ENCODE peak calls at places on chromosomes 2 and 18, in seven cellular contexts. X is upper lobe of right lung, Q is heart left ventricle, M is right lobe of liver, Z is heart right ventricle, O is PC-3, K is A549. B is an unnamed sample.

GRCh38 chr2:229511524-229511923 is 202.8 kb downstream of the DNER start:
- ATAC-seq in X (no peak), Q (no peak), M (no peak), Z (no peak), O (no peak), K (no peak), B (no peak)

GRCh38 chr18:9869713-9870430 is 15.9 kb upstream of the TXNDC2 start:
- ATAC-seq in X (peak), Q (no peak), M (no peak), Z (peak), O (no peak), K (peak), B (peak)

GRCh38 chr2:238027591-238028415 is 33.0 kb upstream of the SCLY start:
- ATAC-seq in X (peak), Q (no peak), M (no peak), Z (peak), O (no peak), K (no peak), B (no peak)

GRCh38 chr18:31657823-31658669 is 26.3 kb downstream of the B4GALT6 start:
- ATAC-seq in X (peak), Q (no peak), M (no peak), Z (no peak), O (no peak), K (no peak), B (no peak)

GRCh38 chr18:59272971-59273935 is at the start of gene RAX:
- ATAC-seq in X (peak), Q (no peak), M (peak), Z (peak), O (no peak), K (peak), B (no peak)

GRCh38 chr2:233349005-233349998 is 5.0 kb upstream of the DGKD start:
- ATAC-seq in X (peak), Q (peak), M (peak), Z (peak), O (no peak), K (no peak), B (peak)

GRCh38 chr2:23250371-23250770 is 134.6 kb upstream of the KLHL29 start:
- ATAC-seq in X (no peak), Q (peak), M (peak), Z (peak), O (no peak), K (no peak), B (no peak)

GRCh38 chr2:235496239-235496621 is 2.4 kb downstream of the AGAP1 start:
- ATAC-seq in X (no peak), Q (no peak), M (no peak), Z (no peak), O (peak), K (peak), B (no peak)

GRCh38 chr2:225462945-225463344 is 63.4 kb downstream of the NYAP2 start:
- ATAC-seq in X (no peak), Q (no peak), M (no peak), Z (no peak), O (peak), K (no peak), B (no peak)

GRCh38 chr2:47656715-47657600 is 126.0 kb upstream of the MSH6 start:
- ATAC-seq in X (no peak), Q (no peak), M (no peak), Z (no peak), O (no peak), K (no peak), B (no peak)

GRCh38 chr18:35456181-35456850 is 41.4 kb downstream of the INO80C start:
- ATAC-seq in X (no peak), Q (no peak), M (no peak), Z (no peak), O (peak), K (peak), B (peak)

GRCh38 chr18:79574938-79575525 is 104.6 kb upstream of the CTDP1 start:
- ATAC-seq in X (no peak), Q (no peak), M (no peak), Z (no peak), O (no peak), K (no peak), B (no peak)

GRCh38 chr2:181848356-181848876 is 43.1 kb upstream of the ITPRID2 start:
- ATAC-seq in X (no peak), Q (no peak), M (no peak), Z (no peak), O (no peak), K (no peak), B (no peak)

GRCh38 chr2:238914648-238915015 is 66.7 kb downstream of the TWIST2 start:
- ATAC-seq in X (no peak), Q (no peak), M (no peak), Z (no peak), O (peak), K (no peak), B (no peak)

GRCh38 chr18:61471832-61472406 is 138.7 kb downstream of the CDH20 start:
- ATAC-seq in X (no peak), Q (no peak), M (no peak), Z (no peak), O (no peak), K (no peak), B (no peak)

GRCh38 chr2:110725859-110726258 is 6.5 kb upstream of the ACOXL start:
- ATAC-seq in X (no peak), Q (no peak), M (no peak), Z (no peak), O (no peak), K (no peak), B (no peak)

GRCh38 chr2:226904592-226904991 is 68.7 kb downstream of the RHBDD1 start:
- ATAC-seq in X (no peak), Q (no peak), M (no peak), Z (no peak), O (no peak), K (no peak), B (no peak)

GRCh38 chr2:81786809-81787208 is 1482.3 kb upstream of the LRRTM1 start:
- ATAC-seq in X (no peak), Q (no peak), M (no peak), Z (no peak), O (no peak), K (no peak), B (no peak)

GRCh38 chr2:98736464-98736889 is 5.5 kb upstream of the MGAT4A start:
- ATAC-seq in X (no peak), Q (no peak), M (no peak), Z (no peak), O (peak), K (peak), B (no peak)

GRCh38 chr2:230693411-230693810 is 19.2 kb upstream of the CAB39 start:
- ATAC-seq in X (no peak), Q (no peak), M (no peak), Z (no peak), O (no peak), K (no peak), B (no peak)

GRCh38 chr2:42607101-42607637 is 38.7 kb downstream of the MTA3 start:
- ATAC-seq in X (no peak), Q (no peak), M (no peak), Z (no peak), O (no peak), K (peak), B (no peak)

GRCh38 chr2:128304715-128305554 is 13.7 kb downstream of the HS6ST1 start:
- ATAC-seq in X (peak), Q (peak), M (peak), Z (peak), O (peak), K (peak), B (peak)

GRCh38 chr2:188291142-188291616 is 495 bp upstream of the GULP1 start:
- ATAC-seq in X (no peak), Q (no peak), M (no peak), Z (no peak), O (no peak), K (peak), B (peak)

GRCh38 chr2:239322414-239323086 is 78.3 kb downstream of the HDAC4 start:
- ATAC-seq in X (peak), Q (no peak), M (no peak), Z (peak), O (peak), K (peak), B (no peak)

GRCh38 chr2:134362152-134362653 is 108.3 kb downstream of the MGAT5 start:
- ATAC-seq in X (no peak), Q (no peak), M (no peak), Z (no peak), O (no peak), K (no peak), B (no peak)

GRCh38 chr2:85189606-85190270 is 56.5 kb downstream of the TCF7L1 start:
- ATAC-seq in X (no peak), Q (no peak), M (no peak), Z (no peak), O (no peak), K (peak), B (no peak)

GRCh38 chr2:172162225-172162733 is 59.6 kb upstream of the DLX2 start:
- ATAC-seq in X (peak), Q (no peak), M (no peak), Z (no peak), O (no peak), K (no peak), B (no peak)

GRCh38 chr2:195667974-195668373 is 10.9 kb downstream of the SLC39A10 start:
- ATAC-seq in X (no peak), Q (no peak), M (no peak), Z (no peak), O (no peak), K (no peak), B (no peak)
- TF ChIP-seq CTCF in X (no peak), Q (no peak), M (no peak), Z (no peak), O (no peak), K (no peak), B (no peak)

GRCh38 chr2:208657468-208657867 is 250.9 kb downstream of the PTH2R start:
- ATAC-seq in X (no peak), Q (no peak), M (no peak), Z (no peak), O (no peak), K (peak), B (no peak)
- TF ChIP-seq CTCF in X (no peak), Q (no peak), M (no peak), Z (no peak), O (peak), K (no peak), B (no peak)

DNA sequence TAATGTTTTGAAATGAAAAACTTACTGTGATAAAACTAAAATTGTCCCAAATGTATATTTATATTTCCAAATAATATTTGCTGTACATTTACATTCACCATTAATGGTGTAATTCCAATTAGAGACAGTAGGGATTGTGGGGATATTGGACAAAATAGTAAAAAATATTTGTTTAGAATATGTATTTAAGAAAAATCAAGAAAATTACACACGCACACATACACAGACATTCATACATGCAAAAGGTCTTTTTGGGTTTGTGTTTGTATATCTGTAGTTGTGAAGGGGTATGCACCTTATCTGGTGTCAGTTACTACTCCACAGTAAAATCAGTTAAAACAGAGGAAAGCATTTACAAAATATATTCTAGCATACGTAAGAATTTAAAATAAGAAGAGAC is 435.9 kb upstream of the ZNF804A start:
- ATAC-seq in X (no peak), Q (no peak), M (no peak), Z (no peak), O (no peak), K (no peak), B (no peak)
- TF ChIP-seq CTCF in X (no peak), Q (no peak), M (no peak), Z (no peak), O (peak), K (no peak), B (no peak)

DNA sequence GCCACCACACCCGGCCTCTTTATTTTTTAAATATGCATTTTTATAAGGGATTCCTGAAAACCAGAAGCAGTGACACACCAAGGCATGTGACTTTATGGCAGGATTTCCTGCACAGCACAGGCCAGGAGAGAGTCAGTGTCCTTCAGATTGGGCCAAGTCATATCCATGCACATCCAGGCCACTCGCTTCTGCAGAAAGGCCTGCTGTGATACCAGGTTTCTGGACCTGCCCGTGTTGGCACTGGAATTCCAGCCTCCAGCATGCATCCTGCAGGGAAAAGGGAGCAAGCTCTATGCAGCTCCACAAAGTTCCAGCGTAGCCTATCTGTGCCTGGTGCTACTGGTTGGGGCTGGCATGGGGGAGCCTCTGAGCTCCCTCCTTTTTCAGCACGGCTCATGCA is 36.8 kb downstream of the MEX3C start:
- ATAC-seq in X (no peak), Q (no peak), M (peak), Z (no peak), O (no peak), K (no peak), B (no peak)
- TF ChIP-seq CTCF in X (no peak), Q (no peak), M (no peak), Z (no peak), O (no peak), K (no peak), B (no peak)

DNA sequence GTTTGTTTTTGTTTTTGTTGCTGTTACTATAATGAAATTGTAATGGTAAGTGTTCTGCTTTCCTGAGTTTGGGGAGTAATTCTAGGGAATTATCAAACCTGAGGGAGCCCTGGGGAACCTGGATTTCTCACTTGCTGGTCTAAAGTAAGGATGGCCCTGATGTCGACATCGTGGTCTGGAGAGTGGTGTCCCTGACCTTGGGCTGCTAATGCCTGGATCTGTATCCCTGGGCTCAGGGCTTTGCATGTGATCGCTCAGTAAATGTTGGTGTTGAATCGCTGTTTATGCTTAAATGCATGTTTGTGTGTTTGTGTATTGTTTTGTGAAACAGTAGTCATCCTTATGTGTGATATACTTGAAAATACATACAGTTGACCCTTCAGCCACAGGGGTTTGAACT is 6.1 kb downstream of the ACP1 start:
- ATAC-seq in X (no peak), Q (no peak), M (no peak), Z (no peak), O (no peak), K (no peak), B (no peak)
- TF ChIP-seq CTCF in X (no peak), Q (no peak), M (no peak), Z (no peak), O (no peak), K (no peak), B (no peak)

B was measured in gastroesophageal sphincter.